ENCODE peak calls at places on chromosomes 7 and 10, in seven cellular contexts. N, R, C, E, H, Z and W are unnamed samples. For H3K9me3 and H3K36me3, the result is how much of the 10 kb centered on the place peaks cover.

GRCh38 chr10:10609379-10609955 is 408.2 kb upstream of the CELF2 start:
- DNase-seq in N (no peak), R (no peak), C (no peak), E (no peak), H (no peak), Z (no peak), W (no peak)

GRCh38 chr10:89734616-89735015 is 33.2 kb downstream of the KIF20B start:
- DNase-seq in N (no peak), R (no peak), C (no peak), E (no peak), H (no peak), Z (no peak), W (no peak)

GRCh38 chr7:151511270-151511669 is 8.4 kb downstream of the RHEB start:
- DNase-seq in N (no peak), R (no peak), C (no peak), E (no peak), H (no peak), Z (no peak), W (no peak)

GRCh38 chr7:102075126-102075525 is 211.5 kb upstream of the SH2B2 start:
- DNase-seq in N (no peak), R (no peak), C (no peak), E (no peak), H (no peak), Z (no peak), W (no peak)

GRCh38 chr7:20075992-20076813 is 141.0 kb downstream of the MACC1 start:
- DNase-seq in N (no peak), R (no peak), C (no peak), E (no peak), H (no peak), Z (no peak), W (no peak)

GRCh38 chr7:6416516-6417145 is 31.1 kb downstream of the DAGLB start:
- DNase-seq in N (no peak), R (no peak), C (no peak), E (no peak), H (no peak), Z (no peak), W (no peak)

GRCh38 chr10:110643670-110644597 is at the start of gene RBM20:
- DNase-seq in N (peak), R (peak), C (peak), E (no peak), H (no peak), Z (no peak), W (no peak)

GRCh38 chr7:92739091-92739490 is 97.3 kb downstream of the CDK6 start:
- DNase-seq in N (no peak), R (no peak), C (no peak), E (no peak), H (no peak), Z (no peak), W (no peak)

GRCh38 chr10:124308811-124309210 is 109.9 kb downstream of the OAT start:
- DNase-seq in N (no peak), R (no peak), C (no peak), E (no peak), H (no peak), Z (no peak), W (no peak)

GRCh38 chr10:119575506-119575905 is 21.3 kb downstream of the TIAL1 start:
- DNase-seq in N (no peak), R (no peak), C (no peak), E (no peak), H (no peak), Z (no peak), W (no peak)

GRCh38 chr7:120842131-120842621 is 15.8 kb downstream of the TSPAN12 start:
- DNase-seq in N (no peak), R (no peak), C (no peak), E (no peak), H (no peak), Z (no peak), W (peak)

GRCh38 chr10:125880719-125881118 is 373 bp downstream of the DHX32 start:
- DNase-seq in N (peak), R (no peak), C (no peak), E (no peak), H (no peak), Z (no peak), W (no peak)

GRCh38 chr7:100016209-100016901 is 959 bp downstream of the ZKSCAN1 start:
- DNase-seq in N (no peak), R (no peak), C (no peak), E (no peak), H (no peak), Z (no peak), W (no peak)

GRCh38 chr7:99825451-99825850 is 2.4 kb upstream of the CYP3A43 start:
- DNase-seq in N (no peak), R (no peak), C (no peak), E (no peak), H (no peak), Z (no peak), W (no peak)

GRCh38 chr7:47581442-47581820 is 480 bp downstream of the TNS3 start:
- DNase-seq in N (peak), R (no peak), C (peak), E (no peak), H (peak), Z (peak), W (peak)

GRCh38 chr10:113732966-113733365 is 18.5 kb upstream of the PLEKHS1 start:
- DNase-seq in N (no peak), R (no peak), C (no peak), E (no peak), H (no peak), Z (no peak), W (no peak)

GRCh38 chr10:30227481-30227880 is 121.6 kb downstream of the MTPAP start:
- DNase-seq in N (no peak), R (no peak), C (no peak), E (no peak), H (no peak), Z (no peak), W (no peak)

GRCh38 chr10:43898592-43898991 is 249.9 kb upstream of the ZNF32 start:
- DNase-seq in N (no peak), R (no peak), C (no peak), E (no peak), H (no peak), Z (no peak), W (no peak)

GRCh38 chr10:11685787-11686218 is 56.4 kb upstream of the ECHDC3 start:
- DNase-seq in N (no peak), R (peak), C (peak), E (peak), H (peak), Z (peak), W (peak)

GRCh38 chr7:151993977-151994676 is 31.3 kb upstream of the GALNT11 start:
- DNase-seq in N (no peak), R (no peak), C (no peak), E (no peak), H (no peak), Z (no peak), W (no peak)

GRCh38 chr7:50792342-50793114 is 9.8 kb upstream of the GRB10 start:
- DNase-seq in N (peak), R (peak), C (peak), E (peak), H (no peak), Z (no peak), W (peak)

GRCh38 chr7:50795253-50795652 is 12.6 kb upstream of the GRB10 start:
- DNase-seq in N (no peak), R (no peak), C (no peak), E (no peak), H (no peak), Z (no peak), W (no peak)

GRCh38 chr7:50793947-50794570 is 11.4 kb upstream of the GRB10 start:
- DNase-seq in N (no peak), R (no peak), C (no peak), E (no peak), H (no peak), Z (no peak), W (no peak)

GRCh38 chr7:50791921-50792341 is 9.2 kb upstream of the GRB10 start:
- DNase-seq in N (no peak), R (no peak), C (no peak), E (no peak), H (no peak), Z (no peak), W (no peak)

GRCh38 chr7:50793115-50793946 is 10.6 kb upstream of the GRB10 start:
- DNase-seq in N (peak), R (peak), C (peak), E (peak), H (no peak), Z (peak), W (peak)
- H3K27ac ChIP-seq in N (no peak), R (peak), C (peak), E (peak), H (no peak), Z (no peak), W (peak)

GRCh38 chr7:64998865-64999164 is 7.7 kb downstream of the ERV3-1 start:
- DNase-seq in N (no peak), R (no peak), C (no peak), E (no peak), H (no peak), Z (no peak), W (no peak)

GRCh38 chr7:64999165-65000004 is 7.1 kb downstream of the ERV3-1 start:
- DNase-seq in N (no peak), R (no peak), C (peak), E (peak), H (peak), Z (peak), W (peak)

GRCh38 chr7:64997164-64997908 is 6.5 kb upstream of the ZNF117 start:
- DNase-seq in N (no peak), R (no peak), C (no peak), E (no peak), H (no peak), Z (no peak), W (no peak)

GRCh38 chr7:64996305-64996704 is 5.5 kb upstream of the ZNF117 start:
- DNase-seq in N (no peak), R (no peak), C (no peak), E (no peak), H (no peak), Z (no peak), W (no peak)

GRCh38 chr7:64997927-64998391 is 7.1 kb upstream of the ZNF117 start:
- DNase-seq in N (peak), R (peak), C (no peak), E (no peak), H (no peak), Z (no peak), W (no peak)
- H3K9me3 ChIP-seq in N (under half), R (under half), C (under half), E (under half), H (under half), Z (under half), W (under half)

GRCh38 chr7:87885018-87885417 is 8.7 kb downstream of the DBF4 start:
- DNase-seq in N (no peak), R (no peak), C (no peak), E (no peak), H (no peak), Z (no peak), W (no peak)
- H3K36me3 ChIP-seq in N (under half), R (under half), C (under half), E (under half), H (half or more), Z (under half), W (under half)

DNA sequence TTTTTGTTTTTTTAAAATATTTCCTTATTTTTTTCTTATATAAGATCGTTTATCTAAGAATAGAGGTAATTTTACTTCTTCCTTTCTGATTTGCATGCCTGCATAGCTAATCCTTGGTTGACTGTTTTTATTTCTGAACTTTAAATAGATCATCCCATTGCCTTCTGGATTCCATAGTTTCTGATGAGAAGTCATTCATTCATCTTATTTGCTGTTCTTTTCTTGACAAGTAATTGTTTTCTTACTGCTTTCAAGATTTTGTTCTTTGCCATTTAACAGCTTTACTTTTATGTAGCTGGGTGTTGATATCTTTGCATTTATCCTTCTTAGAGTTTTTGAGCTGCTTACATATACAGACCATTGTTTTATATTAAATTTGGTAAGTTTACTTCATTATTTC is 437.9 kb downstream of the SDK1 start:
- DNase-seq in N (no peak), R (no peak), C (no peak), E (no peak), H (no peak), Z (no peak), W (no peak)
- H3K27ac ChIP-seq in N (no peak), R (no peak), C (no peak), E (no peak), H (no peak), Z (no peak), W (no peak)

DNA sequence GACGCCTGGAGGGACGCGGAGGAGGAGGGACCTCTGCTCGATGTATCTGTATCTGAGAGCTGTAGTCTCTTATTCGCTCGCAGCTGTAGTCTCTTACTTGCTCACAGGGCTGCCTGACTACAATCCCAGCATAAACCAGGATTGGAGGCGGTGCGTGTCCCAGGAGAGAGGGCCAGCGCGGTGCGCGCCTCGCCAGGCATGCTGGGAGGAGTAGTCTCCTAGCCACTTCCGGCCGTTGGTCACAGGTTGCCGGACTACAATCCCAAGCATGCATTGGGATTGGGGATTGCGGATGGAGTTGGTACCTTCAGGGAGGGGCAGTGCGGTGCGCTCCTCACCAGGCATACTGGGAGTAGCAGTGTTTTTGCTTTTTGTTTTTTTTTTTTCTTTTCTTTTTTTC is 421.7 kb upstream of the NUPR2 start:
- DNase-seq in N (no peak), R (peak), C (no peak), E (no peak), H (no peak), Z (no peak), W (peak)
- H3K9me3 ChIP-seq in N (under half), R (under half), C (under half), E (under half), H (under half), Z (under half), W (under half)